ENCODE peak calls at places on chromosomes 6 and 20, in five cellular contexts. G is stimulated activated CD4-positive, alpha-beta T cell treated with anti-CD3 and anti-CD28 coated beads, Interleukin-4, amount 100 ng/mL, for 48 hours; F is myocyte; R is NCI-H524; N is aorta. B is an unnamed sample.

GRCh38 chr6:144782634-144783033 is 497.5 kb downstream of the UTRN start:
- DNase-seq in G (no peak), F (no peak), R (no peak), N (no peak), B (no peak)

GRCh38 chr6:77466055-77467028 is 3.1 kb upstream of the HTR1B start:
- DNase-seq in G (no peak), F (peak; percentile 81), R (peak; percentile 21), N (peak; percentile 66), B (peak; percentile 62)

GRCh38 chr6:166466178-166467122 is 83.7 kb upstream of the MPC1 start:
- DNase-seq in G (no peak), F (peak; percentile 6), R (no peak), N (no peak), B (no peak)

GRCh38 chr20:36352843-36353553 is 46.9 kb downstream of the DLGAP4 start:
- DNase-seq in G (no peak), F (no peak), R (no peak), N (no peak), B (no peak)

GRCh38 chr6:157728183-157728881 is 94.7 kb upstream of the SNX9 start:
- DNase-seq in G (no peak), F (no peak), R (no peak), N (no peak), B (no peak)

GRCh38 chr6:41547799-41548097 is 1.6 kb downstream of the FOXP4 start:
- DNase-seq in G (no peak), F (no peak), R (no peak), N (no peak), B (no peak)

GRCh38 chr6:20954325-20954724 is 420.1 kb downstream of the CDKAL1 start:
- DNase-seq in G (no peak), F (no peak), R (no peak), N (no peak), B (no peak)

GRCh38 chr6:53041356-53041755 is 23.8 kb upstream of the FBXO9 start:
- DNase-seq in G (no peak), F (peak; percentile 7), R (no peak), N (no peak), B (no peak)

GRCh38 chr6:34315780-34316179 is 67.0 kb upstream of the SMIM29 start:
- DNase-seq in G (no peak), F (no peak), R (no peak), N (no peak), B (no peak)

GRCh38 chr6:30881987-30882763 is 2.1 kb upstream of the DDR1 start:
- DNase-seq in G (no peak), F (peak; percentile 79), R (peak; percentile 91), N (no peak), B (no peak)

GRCh38 chr6:158057213-158057987 is 75.7 kb downstream of the SYNJ2 start:
- DNase-seq in G (peak; percentile 15), F (peak; percentile 65), R (no peak), N (no peak), B (no peak)

GRCh38 chr6:129276986-129277385 is 394.0 kb downstream of the LAMA2 start:
- DNase-seq in G (no peak), F (peak; percentile 42), R (no peak), N (no peak), B (no peak)

GRCh38 chr20:19943021-19943659 is 74.0 kb upstream of the NAA20 start:
- DNase-seq in G (no peak), F (no peak), R (no peak), N (peak; percentile 56), B (no peak)

GRCh38 chr6:34938268-34938667 is 49.2 kb downstream of the ANKS1A start:
- DNase-seq in G (no peak), F (no peak), R (no peak), N (no peak), B (no peak)

GRCh38 chr6:56959938-56960337 is 5.0 kb downstream of the BEND6 start:
- DNase-seq in G (no peak), F (peak; percentile 28), R (no peak), N (no peak), B (no peak)

GRCh38 chr6:22699046-22699639 is 129.8 kb downstream of the HDGFL1 start:
- DNase-seq in G (no peak), F (peak; percentile 57), R (no peak), N (no peak), B (no peak)

GRCh38 chr6:119172813-119173212 is 94.3 kb upstream of the FAM184A start:
- DNase-seq in G (no peak), F (peak; percentile 39), R (no peak), N (no peak), B (no peak)

GRCh38 chr6:10429638-10430427 is 15.0 kb upstream of the TFAP2A start:
- DNase-seq in G (no peak), F (peak; percentile 52), R (peak; percentile 65), N (no peak), B (peak; percentile 37)

GRCh38 chr6:32843321-32843978 is 397 bp downstream of the PSMB8 start:
- DNase-seq in G (no peak), F (no peak), R (peak; percentile 15), N (no peak), B (no peak)

GRCh38 chr20:36672991-36673390 is 27.0 kb upstream of the SLA2 start:
- DNase-seq in G (no peak), F (no peak), R (no peak), N (no peak), B (no peak)

GRCh38 chr20:32528291-32528891 is 56.7 kb downstream of the NOL4L start:
- DNase-seq in G (no peak), F (no peak), R (peak; percentile 97), N (no peak), B (peak; percentile 64)